ENCODE peak calls at places on chromosomes 11 and 22, in seven cellular contexts. One of them, this sample, is unnamed.

GRCh38 chr11:123073343-123074057 is 11.6 kb upstream of the HSPA8 start:
- DNase-seq in chondrocyte: no peak
- DNase-seq in HCT116: no peak
- DNase-seq in AG04449: no peak
- DNase-seq in IMR-90: no peak
- DNase-seq in transverse colon: no peak
- DNase-seq in adrenal gland: no peak
- DNase-seq in this sample: no peak

GRCh38 chr11:47715082-47715669 is at the start of gene AGBL2:
- DNase-seq in transverse colon: peak
- DNase-seq in chondrocyte: no peak
- DNase-seq in IMR-90: peak
- DNase-seq in AG04449: no peak
- DNase-seq in HCT116: no peak
- DNase-seq in adrenal gland: peak
- DNase-seq in this sample: no peak

GRCh38 chr11:73939096-73939495 is 11.7 kb upstream of the DNAJB13 start:
- DNase-seq in IMR-90: no peak
- DNase-seq in HCT116: no peak
- DNase-seq in transverse colon: no peak
- DNase-seq in chondrocyte: no peak
- DNase-seq in adrenal gland: no peak
- DNase-seq in AG04449: no peak
- DNase-seq in this sample: no peak

GRCh38 chr11:70324354-70325115 is 54.0 kb downstream of the PPFIA1 start:
- DNase-seq in transverse colon: no peak
- DNase-seq in IMR-90: no peak
- DNase-seq in chondrocyte: no peak
- DNase-seq in adrenal gland: no peak
- DNase-seq in AG04449: no peak
- DNase-seq in HCT116: no peak
- DNase-seq in this sample: no peak

GRCh38 chr11:117419136-117419914 is 91.7 kb downstream of the CEP164 start:
- DNase-seq in transverse colon: no peak
- DNase-seq in IMR-90: peak
- DNase-seq in AG04449: no peak
- DNase-seq in HCT116: no peak
- DNase-seq in adrenal gland: no peak
- DNase-seq in chondrocyte: peak
- DNase-seq in this sample: no peak

GRCh38 chr11:128632151-128632791 is 44.9 kb upstream of the ETS1 start:
- DNase-seq in chondrocyte: no peak
- DNase-seq in adrenal gland: no peak
- DNase-seq in HCT116: peak
- DNase-seq in transverse colon: peak
- DNase-seq in IMR-90: peak
- DNase-seq in AG04449: no peak
- DNase-seq in this sample: no peak

GRCh38 chr11:75365711-75366181 is 14.3 kb upstream of the ARRB1 start:
- DNase-seq in transverse colon: no peak
- DNase-seq in IMR-90: peak
- DNase-seq in AG04449: no peak
- DNase-seq in HCT116: no peak
- DNase-seq in adrenal gland: no peak
- DNase-seq in chondrocyte: no peak
- DNase-seq in this sample: no peak

GRCh38 chr11:63017306-63017974 is 1.8 kb upstream of the SLC22A8 start:
- DNase-seq in IMR-90: no peak
- DNase-seq in chondrocyte: no peak
- DNase-seq in adrenal gland: no peak
- DNase-seq in transverse colon: no peak
- DNase-seq in AG04449: no peak
- DNase-seq in HCT116: no peak
- DNase-seq in this sample: no peak

GRCh38 chr11:112265659-112266409 is 5.2 kb upstream of the PLET1 start:
- DNase-seq in adrenal gland: no peak
- DNase-seq in AG04449: peak
- DNase-seq in transverse colon: no peak
- DNase-seq in IMR-90: peak
- DNase-seq in HCT116: no peak
- DNase-seq in chondrocyte: no peak
- DNase-seq in this sample: peak

GRCh38 chr11:65546217-65546958 is 11.8 kb downstream of the LTBP3 start:
- DNase-seq in chondrocyte: no peak
- DNase-seq in AG04449: no peak
- DNase-seq in IMR-90: no peak
- DNase-seq in HCT116: peak
- DNase-seq in adrenal gland: peak
- DNase-seq in transverse colon: peak
- DNase-seq in this sample: no peak

GRCh38 chr22:24494535-24495364 is at the start of gene UPB1:
- DNase-seq in chondrocyte: peak
- DNase-seq in transverse colon: no peak
- DNase-seq in AG04449: no peak
- DNase-seq in IMR-90: no peak
- DNase-seq in adrenal gland: no peak
- DNase-seq in HCT116: no peak
- DNase-seq in this sample: no peak

GRCh38 chr11:71140206-71140919 is 112.0 kb downstream of the SHANK2 start:
- DNase-seq in IMR-90: no peak
- DNase-seq in HCT116: no peak
- DNase-seq in transverse colon: no peak
- DNase-seq in chondrocyte: no peak
- DNase-seq in AG04449: no peak
- DNase-seq in adrenal gland: no peak
- DNase-seq in this sample: no peak

GRCh38 chr11:85945296-85945695 is 90.1 kb downstream of the CCDC83 start:
- DNase-seq in HCT116: no peak
- DNase-seq in chondrocyte: no peak
- DNase-seq in adrenal gland: no peak
- DNase-seq in IMR-90: no peak
- DNase-seq in AG04449: no peak
- DNase-seq in transverse colon: no peak
- DNase-seq in this sample: no peak

GRCh38 chr11:66718320-66718971 is 10.6 kb downstream of the SPTBN2 start:
- DNase-seq in IMR-90: no peak
- DNase-seq in AG04449: no peak
- DNase-seq in HCT116: no peak
- DNase-seq in chondrocyte: no peak
- DNase-seq in adrenal gland: no peak
- DNase-seq in transverse colon: peak
- DNase-seq in this sample: no peak

GRCh38 chr11:86696451-86696850 is 24.0 kb upstream of the ME3 start:
- DNase-seq in HCT116: no peak
- DNase-seq in transverse colon: no peak
- DNase-seq in chondrocyte: no peak
- DNase-seq in AG04449: no peak
- DNase-seq in adrenal gland: no peak
- DNase-seq in IMR-90: no peak
- DNase-seq in this sample: no peak

GRCh38 chr11:69217276-69218105 is 61.8 kb downstream of the SMIM38 start:
- DNase-seq in adrenal gland: peak
- DNase-seq in HCT116: no peak
- DNase-seq in chondrocyte: peak
- DNase-seq in IMR-90: no peak
- DNase-seq in AG04449: no peak
- DNase-seq in transverse colon: peak
- DNase-seq in this sample: no peak

GRCh38 chr11:118170892-118171273 is 5.6 kb downstream of the SCN2B start:
- DNase-seq in transverse colon: no peak
- DNase-seq in AG04449: no peak
- DNase-seq in HCT116: no peak
- DNase-seq in chondrocyte: peak
- DNase-seq in IMR-90: no peak
- DNase-seq in adrenal gland: no peak
- DNase-seq in this sample: no peak

GRCh38 chr11:816433-816779 is 2.3 kb upstream of the PNPLA2 start:
- DNase-seq in IMR-90: no peak
- DNase-seq in transverse colon: no peak
- DNase-seq in AG04449: no peak
- DNase-seq in adrenal gland: no peak
- DNase-seq in chondrocyte: no peak
- DNase-seq in HCT116: no peak
- DNase-seq in this sample: no peak

GRCh38 chr11:80285076-80285790 is 844.4 kb upstream of the TENM4 start:
- DNase-seq in HCT116: no peak
- DNase-seq in IMR-90: peak
- DNase-seq in AG04449: no peak
- DNase-seq in adrenal gland: no peak
- DNase-seq in chondrocyte: no peak
- DNase-seq in transverse colon: no peak
- DNase-seq in this sample: no peak

GRCh38 chr11:116687458-116688201 is 85.2 kb downstream of the BUD13 start:
- DNase-seq in AG04449: no peak
- DNase-seq in transverse colon: no peak
- DNase-seq in chondrocyte: no peak
- DNase-seq in HCT116: no peak
- DNase-seq in IMR-90: no peak
- DNase-seq in adrenal gland: no peak
- DNase-seq in this sample: no peak

GRCh38 chr11:44950625-44951472 is at the start of gene TP53I11:
- DNase-seq in adrenal gland: peak
- DNase-seq in chondrocyte: no peak
- DNase-seq in IMR-90: peak
- DNase-seq in HCT116: peak
- DNase-seq in AG04449: no peak
- DNase-seq in transverse colon: peak
- DNase-seq in this sample: peak

GRCh38 chr22:25563757-25564319 is 637 bp upstream of the GRK3 start:
- DNase-seq in IMR-90: peak
- DNase-seq in transverse colon: peak
- DNase-seq in chondrocyte: no peak
- DNase-seq in adrenal gland: peak
- DNase-seq in HCT116: no peak
- DNase-seq in AG04449: no peak
- DNase-seq in this sample: no peak

DNA sequence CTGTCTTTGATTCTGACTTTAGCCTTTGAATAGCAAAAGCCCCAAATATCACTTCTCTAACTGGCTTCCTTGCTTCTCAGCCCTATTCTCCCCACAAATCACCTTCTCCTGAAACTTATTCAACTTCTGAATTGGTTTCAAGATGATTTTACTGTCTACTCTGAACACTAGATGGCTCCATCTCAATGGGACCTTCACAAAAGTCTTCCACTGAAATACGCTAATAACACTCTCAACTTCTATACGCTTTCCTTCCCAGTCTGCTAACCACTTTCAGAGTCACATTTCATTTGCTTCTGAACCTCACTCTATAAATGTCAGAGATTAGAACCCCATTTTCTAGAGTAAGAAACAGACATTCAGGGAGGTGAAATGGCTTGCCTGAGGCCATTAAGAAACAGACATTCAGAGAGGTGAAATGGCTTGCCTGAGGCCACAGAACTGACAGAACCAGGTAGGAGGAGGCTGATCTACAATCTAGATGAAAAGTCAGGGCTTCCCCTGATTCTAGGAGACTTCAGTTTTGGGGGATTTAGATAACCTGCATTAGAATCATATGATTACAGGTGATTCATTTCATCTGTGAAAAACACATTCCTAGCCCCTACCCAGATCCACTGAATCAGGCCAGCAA is 20.6 kb downstream of the MORC2 start:
- DNase-seq in transverse colon: no peak
- DNase-seq in IMR-90: peak
- DNase-seq in HCT116: peak
- DNase-seq in AG04449: peak
- DNase-seq in adrenal gland: no peak
- DNase-seq in chondrocyte: no peak
- DNase-seq in this sample: no peak
- TF ChIP-seq CTCF in transverse colon: peak
- TF ChIP-seq CTCF in IMR-90: peak
- TF ChIP-seq CTCF in HCT116: peak
- TF ChIP-seq CTCF in AG04449: peak
- TF ChIP-seq CTCF in adrenal gland: peak
- TF ChIP-seq CTCF in chondrocyte: peak
- TF ChIP-seq CTCF in this sample: peak

DNA sequence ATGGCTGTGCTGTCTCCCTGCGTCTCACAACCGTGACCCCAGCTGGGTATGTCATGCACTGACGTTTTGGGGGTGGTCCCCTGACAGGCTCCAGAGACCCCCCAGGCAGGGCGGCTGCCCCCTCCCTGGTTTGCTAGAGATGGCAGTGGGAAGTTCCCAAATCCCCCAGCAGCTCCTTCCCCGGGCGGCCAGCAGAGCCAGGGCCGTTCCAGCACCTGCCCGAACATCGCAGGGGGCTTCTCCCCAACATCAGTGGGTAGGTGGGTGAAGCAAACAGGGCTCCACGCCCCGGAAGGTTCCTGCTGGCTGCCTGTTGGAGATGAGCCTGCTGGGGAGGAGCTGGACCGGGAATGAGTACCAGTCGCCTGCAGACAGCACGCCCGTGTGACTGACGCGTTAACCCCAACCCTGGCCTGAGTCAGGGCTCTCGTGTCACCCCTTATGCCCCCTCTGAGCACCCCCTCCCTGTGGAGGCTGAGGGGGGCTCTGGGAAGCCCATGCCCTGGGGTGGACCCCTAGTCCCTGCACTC is 45.6 kb downstream of the GRAMD4 start:
- DNase-seq in chondrocyte: no peak
- DNase-seq in IMR-90: no peak
- DNase-seq in transverse colon: no peak
- DNase-seq in HCT116: no peak
- DNase-seq in adrenal gland: no peak
- DNase-seq in AG04449: no peak
- DNase-seq in this sample: no peak
- TF ChIP-seq CTCF in chondrocyte: no peak
- TF ChIP-seq CTCF in IMR-90: no peak
- TF ChIP-seq CTCF in transverse colon: no peak
- TF ChIP-seq CTCF in HCT116: no peak
- TF ChIP-seq CTCF in adrenal gland: no peak
- TF ChIP-seq CTCF in AG04449: no peak
- TF ChIP-seq CTCF in this sample: no peak

DNA sequence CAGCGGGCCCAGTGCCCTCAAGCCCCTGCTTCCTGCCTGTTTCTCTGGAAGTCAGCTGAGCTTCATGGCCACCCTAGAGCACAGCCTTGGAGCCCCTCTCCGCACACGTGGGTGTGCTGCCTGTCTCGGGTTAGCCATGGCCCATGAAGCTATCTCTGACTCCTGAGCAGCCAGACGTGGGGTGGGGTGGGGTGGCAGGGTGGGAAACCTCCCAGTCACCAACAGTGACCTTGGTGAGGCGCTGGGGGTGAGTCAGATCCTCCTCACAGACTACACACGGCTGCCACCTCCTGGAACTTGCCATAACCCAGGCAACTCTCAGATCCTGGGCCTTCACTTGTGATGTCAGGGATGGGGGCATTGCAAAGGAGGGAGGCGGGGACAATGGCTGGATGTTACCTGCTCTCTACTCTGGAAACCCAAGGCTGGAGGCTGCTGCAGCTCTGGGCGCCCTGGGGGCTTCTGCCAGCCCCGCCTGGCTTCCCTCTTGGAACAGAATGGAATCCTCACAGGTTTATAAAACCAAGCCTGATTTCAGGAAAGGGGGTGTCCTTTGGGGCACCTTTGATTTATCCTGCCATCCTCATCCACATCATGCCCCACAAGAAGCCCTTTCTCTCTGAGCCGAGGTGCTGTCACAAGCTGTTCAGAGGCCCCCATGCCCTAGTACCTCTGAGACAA is 88.4 kb downstream of the SNX19 start:
- DNase-seq in adrenal gland: peak
- DNase-seq in HCT116: peak
- DNase-seq in IMR-90: peak
- DNase-seq in transverse colon: peak
- DNase-seq in AG04449: no peak
- DNase-seq in chondrocyte: no peak
- DNase-seq in this sample: no peak
- TF ChIP-seq CTCF in adrenal gland: no peak
- TF ChIP-seq CTCF in HCT116: peak
- TF ChIP-seq CTCF in IMR-90: peak
- TF ChIP-seq CTCF in transverse colon: peak
- TF ChIP-seq CTCF in AG04449: peak
- TF ChIP-seq CTCF in chondrocyte: peak
- TF ChIP-seq CTCF in this sample: peak

GRCh38 chr11:2885017-2885675 is 429 bp downstream of the CDKN1C start:
- DNase-seq in adrenal gland: peak
- DNase-seq in IMR-90: peak
- DNase-seq in HCT116: no peak
- DNase-seq in transverse colon: peak
- DNase-seq in AG04449: no peak
- DNase-seq in chondrocyte: no peak
- DNase-seq in this sample: no peak
- TF ChIP-seq CTCF in adrenal gland: no peak
- TF ChIP-seq CTCF in IMR-90: peak
- TF ChIP-seq CTCF in HCT116: peak
- TF ChIP-seq CTCF in transverse colon: peak
- TF ChIP-seq CTCF in AG04449: peak
- TF ChIP-seq CTCF in chondrocyte: peak
- TF ChIP-seq CTCF in this sample: peak

This sample was measured in BJ.